ENCODE peak calls at places on chromosomes 5 and 9, in ten cellular contexts. U is hepatocyte, Y is fibroblast of lung, M is PC-9, N is H1, H is GM23248, W is neural progenitor cell, L is K562, D is astrocyte, G is PC-3. C is an unnamed sample. For H3K36me3, the result is how much of the 10 kb centered on the place peaks cover.

GRCh38 chr5:90548069-90548593 is 10.5 kb upstream of the ADGRV1 start:
- DNase-seq in M (peak), W (no peak), D (peak), L (peak), H (no peak), N (no peak), G (peak), Y (no peak), U (peak), C (peak)

GRCh38 chr5:66142417-66142816 is 1.7 kb upstream of the SREK1 start:
- DNase-seq in L (no peak), U (no peak), D (no peak), M (no peak), H (no peak), G (no peak), Y (no peak), W (no peak), N (no peak), C (no peak)

GRCh38 chr9:109245300-109245897 is 75.5 kb downstream of the EPB41L4B start:
- DNase-seq in D (no peak), W (no peak), Y (no peak), M (no peak), N (no peak), H (no peak), L (no peak), G (peak), U (no peak), C (no peak)

GRCh38 chr5:72209515-72210115 is 102.3 kb downstream of the MAP1B start:
- DNase-seq in N (peak), W (peak), D (peak), U (peak), Y (peak), H (peak), M (no peak), G (peak), L (no peak), C (peak)

GRCh38 chr5:102834438-102834964 is 79.4 kb downstream of the PAM start:
- DNase-seq in D (no peak), Y (no peak), W (no peak), L (no peak), H (no peak), N (no peak), M (no peak), U (no peak), G (no peak), C (no peak)

GRCh38 chr5:2188137-2188536 is 305.4 kb upstream of the IRX4 start:
- DNase-seq in G (no peak), M (no peak), Y (no peak), H (no peak), W (no peak), U (no peak), N (no peak), L (no peak), D (no peak), C (no peak)

GRCh38 chr9:95515272-95516113 is 1.3 kb downstream of the PTCH1 start:
- DNase-seq in G (no peak), N (no peak), W (peak), M (no peak), D (no peak), L (no peak), Y (no peak), H (peak), U (peak), C (no peak)

GRCh38 chr9:125805057-125805456 is 57.9 kb downstream of the PBX3 start:
- DNase-seq in N (no peak), Y (peak), H (peak), G (no peak), L (no peak), U (peak), W (no peak), D (peak), M (no peak), C (no peak)

GRCh38 chr5:78472469-78473106 is 112.2 kb downstream of the SCAMP1 start:
- DNase-seq in H (peak), N (no peak), G (no peak), U (no peak), D (peak), M (no peak), W (no peak), Y (peak), L (no peak), C (no peak)

GRCh38 chr9:135224921-135225541 is 137.6 kb downstream of the OLFM1 start:
- DNase-seq in W (peak), L (no peak), Y (no peak), U (no peak), D (no peak), G (no peak), N (no peak), M (no peak), H (no peak), C (no peak)

GRCh38 chr9:121649476-121650219 is 1.8 kb upstream of the DAB2IP start:
- DNase-seq in Y (no peak), W (no peak), U (no peak), N (no peak), L (no peak), D (no peak), M (no peak), G (peak), H (no peak), C (no peak)

GRCh38 chr9:104860280-104860679 is 67.7 kb downstream of the ABCA1 start:
- DNase-seq in G (no peak), N (no peak), U (no peak), L (no peak), W (no peak), Y (peak), H (peak), D (no peak), M (no peak), C (no peak)

GRCh38 chr5:155024015-155024414 is 10.5 kb downstream of the KIF4B start:
- DNase-seq in W (no peak), U (no peak), H (peak), L (no peak), Y (no peak), G (peak), M (no peak), N (no peak), D (no peak), C (no peak)

GRCh38 chr5:122863240-122863639 is 17.8 kb downstream of the SNX24 start:
- DNase-seq in D (no peak), W (no peak), H (no peak), G (no peak), M (no peak), U (no peak), Y (no peak), N (no peak), L (peak), C (no peak)

GRCh38 chr5:122863721-122864120 is 18.3 kb downstream of the SNX24 start:
- DNase-seq in N (no peak), G (no peak), U (no peak), M (no peak), Y (no peak), H (no peak), W (no peak), L (no peak), D (no peak), C (no peak)

GRCh38 chr5:122864400-122864799 is 19.0 kb downstream of the SNX24 start:
- DNase-seq in D (no peak), Y (no peak), M (no peak), L (no peak), W (no peak), H (no peak), U (no peak), N (no peak), G (no peak), C (no peak)

GRCh38 chr5:122858451-122858850 is 13.0 kb downstream of the SNX24 start:
- DNase-seq in D (peak), W (no peak), Y (no peak), M (no peak), G (peak), L (no peak), H (peak), U (no peak), N (no peak), C (peak)
- TF ChIP-seq EZH2 in D (no peak), W (no peak), Y (no peak), M (no peak), G (no peak), L (no peak), H (no peak), U (no peak), N (no peak), C (no peak)

GRCh38 chr9:130599625-130600024 is 20.2 kb downstream of the FUBP3 start:
- DNase-seq in M (no peak), Y (no peak), W (no peak), H (no peak), N (no peak), D (no peak), G (no peak), U (no peak), L (no peak), C (no peak)
- H3K4me3 ChIP-seq in M (no peak), Y (no peak), W (no peak), H (no peak), N (no peak), D (no peak), G (no peak), U (no peak), L (no peak), C (no peak)

DNA sequence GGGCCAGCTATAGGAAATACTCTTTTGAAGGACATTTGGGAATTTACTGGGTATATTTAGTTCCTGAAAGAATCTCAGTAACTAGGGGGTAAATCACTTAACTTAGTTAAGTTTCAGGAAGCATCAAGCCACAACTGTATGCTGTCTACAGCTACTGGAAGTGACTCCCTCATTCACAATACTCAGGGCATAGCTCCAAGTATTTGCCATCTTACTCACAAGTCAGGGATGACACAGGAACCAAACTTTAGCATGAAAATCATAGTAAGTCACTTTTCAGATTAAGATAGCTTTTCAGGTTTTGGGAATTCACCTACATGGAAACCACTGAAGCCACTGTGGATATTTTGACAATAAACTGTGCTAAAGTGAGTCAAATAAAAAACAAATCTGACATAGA is 242.4 kb upstream of the ATP10B start:
- DNase-seq in Y (peak), L (no peak), N (no peak), G (peak), W (no peak), M (no peak), H (peak), U (no peak), D (peak), C (no peak)
- H3K36me3 ChIP-seq in Y (under half), L (under half), N (under half), G (under half), W (under half), M (under half), H (under half), U (under half), D (under half), C (under half)

GRCh38 chr9:93177676-93178075 is 6.3 kb upstream of the WNK2 start:
- DNase-seq in D (no peak), H (no peak), Y (no peak), N (no peak), G (no peak), W (no peak), M (no peak), U (no peak), L (no peak), C (no peak)
- TF ChIP-seq EZH2 in D (no peak), H (no peak), Y (no peak), N (no peak), G (no peak), W (no peak), M (no peak), U (no peak), L (no peak), C (no peak)

GRCh38 chr9:124343533-124344290 is 71.5 kb downstream of the PSMB7 start:
- DNase-seq in L (no peak), H (no peak), W (no peak), G (no peak), U (no peak), D (no peak), Y (no peak), N (no peak), M (no peak), C (no peak)
- H3K4me3 ChIP-seq in L (no peak), H (no peak), W (no peak), G (no peak), U (no peak), D (no peak), Y (no peak), N (no peak), M (no peak), C (no peak)

DNA sequence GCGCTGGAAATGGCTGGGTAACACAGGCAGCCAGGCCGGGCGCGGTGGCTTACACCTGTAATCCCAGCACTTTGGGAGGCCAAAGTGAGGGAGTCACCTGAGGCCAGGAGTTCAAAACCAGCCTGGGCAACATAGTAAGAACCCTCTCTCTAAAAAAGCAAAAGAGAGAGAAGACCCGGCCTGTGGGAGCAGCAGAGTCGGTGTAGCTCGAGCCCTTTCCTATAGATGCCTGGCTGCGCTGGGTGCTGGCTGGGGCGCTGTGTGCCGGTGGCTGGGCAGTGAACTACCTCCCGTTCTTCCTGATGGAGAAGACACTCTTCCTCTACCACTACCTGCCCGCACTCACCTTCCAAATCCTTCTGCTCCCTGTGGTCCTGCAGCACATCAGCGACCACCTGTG is 9.2 kb downstream of the UCK1 start:
- DNase-seq in N (no peak), U (no peak), D (no peak), Y (no peak), W (no peak), L (no peak), H (no peak), G (no peak), M (no peak), C (no peak)
- H3K36me3 ChIP-seq in N (half or more), U (under half), D (under half), Y (under half), W (under half), L (half or more), H (under half), G (under half), M (under half), C (under half)

GRCh38 chr5:673837-674629 is 19.1 kb downstream of the TPPP start:
- DNase-seq in Y (no peak), H (peak), N (no peak), L (no peak), W (no peak), G (no peak), U (no peak), D (no peak), M (no peak), C (no peak)
- TF ChIP-seq EZH2 in Y (no peak), H (no peak), N (no peak), L (no peak), W (no peak), G (no peak), U (no peak), D (no peak), M (no peak), C (no peak)

DNA sequence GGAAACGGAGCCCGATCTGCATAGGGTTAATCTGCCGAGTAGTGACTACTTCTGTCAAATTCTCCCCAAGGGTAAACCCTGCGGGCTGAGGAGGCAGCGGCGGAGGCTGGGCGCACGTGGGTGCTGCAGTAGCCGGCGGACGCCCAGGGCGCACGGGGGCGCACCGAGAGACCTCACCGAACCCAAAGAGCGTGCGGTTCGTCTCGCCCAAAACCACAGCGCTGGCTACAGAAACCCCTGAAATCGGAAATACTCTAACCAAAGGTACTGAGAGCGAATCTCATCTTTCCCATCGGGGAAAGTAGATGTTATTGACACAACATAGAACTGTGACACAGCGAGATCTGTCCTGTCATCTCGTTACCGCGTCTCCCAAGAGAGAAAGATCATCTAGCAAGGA is 56.0 kb upstream of the SHC3 start:
- DNase-seq in L (no peak), D (peak), H (no peak), G (no peak), M (no peak), Y (peak), U (no peak), W (peak), N (no peak), C (no peak)
- H3K4me3 ChIP-seq in L (no peak), D (peak), H (no peak), G (no peak), M (peak), Y (peak), U (peak), W (peak), N (peak), C (peak)

GRCh38 chr5:6596388-6596787 is 36.5 kb downstream of the NSUN2 start:
- DNase-seq in W (no peak), H (no peak), Y (no peak), N (no peak), D (no peak), M (no peak), L (no peak), G (no peak), U (no peak), C (no peak)
- H3K36me3 ChIP-seq in W (under half), H (under half), Y (under half), N (under half), D (under half), M (under half), L (half or more), G (under half), U (under half), C (under half)